ENCODE peak calls at places on chromosomes 7 and 10, in eight cellular contexts. L is AG08395; V is stimulated activated CD4-positive, alpha-beta T cell treated with anti-CD3 and anti-CD28 coated beads, Interleukin-1b, Interleukin-23, amount 100 ng/mL, for 1 hour; I is amniotic epithelial cell; P is NAMALWA; W is T-cell; D is cardiac septum; Q is right atrium auricular region. K is an unnamed sample.

GRCh38 chr10:6350609-6351008 is 147.9 kb downstream of the PFKFB3 start:
- DNase-seq in L (no peak), V (no peak), I (no peak), P (no peak), W (no peak), D (no peak), Q (no peak), K (no peak)

GRCh38 chr10:120570418-120570817 is 113.4 kb downstream of the PLPP4 start:
- DNase-seq in L (no peak), V (no peak), I (no peak), P (no peak), W (no peak), D (no peak), Q (no peak), K (no peak)

GRCh38 chr7:29106128-29106988 is 40.0 kb downstream of the CPVL start:
- DNase-seq in L (peak; percentile 46), V (no peak), I (peak; percentile 52), P (peak; percentile 86), W (no peak), D (no peak), Q (peak; percentile 57), K (peak; percentile 47)

GRCh38 chr7:156739596-156739995 is 99.0 kb downstream of the RNF32 start:
- DNase-seq in L (no peak), V (no peak), I (no peak), P (no peak), W (no peak), D (no peak), Q (no peak), K (no peak)

GRCh38 chr10:33332183-33333031 is 2.1 kb downstream of the NRP1 start:
- DNase-seq in L (no peak), V (no peak), I (peak; percentile 31), P (no peak), W (no peak), D (no peak), Q (no peak), K (no peak)

GRCh38 chr10:71716406-71716805 is 3.2 kb downstream of the C10orf105 start:
- DNase-seq in L (no peak), V (no peak), I (no peak), P (no peak), W (no peak), D (no peak), Q (no peak), K (no peak)

GRCh38 chr7:13745530-13745929 is 243.9 kb downstream of the ETV1 start:
- DNase-seq in L (no peak), V (no peak), I (no peak), P (no peak), W (no peak), D (no peak), Q (no peak), K (no peak)

GRCh38 chr10:117546630-117547300 is 4.2 kb downstream of the EMX2 start:
- DNase-seq in L (no peak), V (no peak), I (no peak), P (no peak), W (no peak), D (no peak), Q (no peak), K (no peak)

GRCh38 chr10:126430512-126430911 is 42.2 kb upstream of the ADAM12 start:
- DNase-seq in L (no peak), V (no peak), I (no peak), P (no peak), W (no peak), D (no peak), Q (no peak), K (no peak)

GRCh38 chr10:92574545-92575377 is 868 bp upstream of the IDE start:
- DNase-seq in L (peak; percentile 74), V (no peak), I (peak; percentile 48), P (peak; percentile 58), W (no peak), D (no peak), Q (no peak), K (peak; percentile 10)

GRCh38 chr10:86345296-86346168 is 21.1 kb downstream of the GRID1 start:
- DNase-seq in L (peak; percentile 38), V (no peak), I (no peak), P (no peak), W (no peak), D (peak; percentile 65), Q (no peak), K (no peak)

GRCh38 chr10:72083234-72084093 is 4.9 kb downstream of the SPOCK2 start:
- DNase-seq in L (no peak), V (no peak), I (no peak), P (no peak), W (no peak), D (peak; percentile 58), Q (no peak), K (no peak)

GRCh38 chr10:131211556-131211955 is 100.0 kb downstream of the TCERG1L start:
- DNase-seq in L (no peak), V (no peak), I (no peak), P (no peak), W (no peak), D (peak; percentile 50), Q (no peak), K (no peak)

GRCh38 chr7:45100761-45101480 is 10.6 kb downstream of the TBRG4 start:
- DNase-seq in L (no peak), V (no peak), I (no peak), P (no peak), W (no peak), D (no peak), Q (no peak), K (no peak)

GRCh38 chr7:50940621-50941020 is 157.9 kb upstream of the GRB10 start:
- DNase-seq in L (peak; percentile 10), V (no peak), I (no peak), P (no peak), W (no peak), D (no peak), Q (no peak), K (no peak)

GRCh38 chr7:19215421-19215820 is 70.2 kb upstream of the FERD3L start:
- DNase-seq in L (peak; percentile 72), V (no peak), I (peak; percentile 84), P (peak; percentile 26), W (no peak), D (no peak), Q (no peak), K (no peak)

GRCh38 chr10:44759122-44759521 is 152.0 kb upstream of the TMEM72 start:
- DNase-seq in L (no peak), V (no peak), I (no peak), P (no peak), W (no peak), D (no peak), Q (no peak), K (no peak)

GRCh38 chr7:23334482-23335056 is 35.4 kb downstream of the MALSU1 start:
- DNase-seq in L (peak; percentile 88), V (no peak), I (peak; percentile 95), P (no peak), W (no peak), D (no peak), Q (no peak), K (no peak)

GRCh38 chr7:12322287-12322902 is 81.3 kb downstream of the VWDE start:
- DNase-seq in L (peak; percentile 2), V (no peak), I (peak; percentile 32), P (peak; percentile 57), W (no peak), D (no peak), Q (no peak), K (no peak)

GRCh38 chr10:110802551-110803238 is 69.0 kb upstream of the PDCD4 start:
- DNase-seq in L (peak; percentile 78), V (no peak), I (peak; percentile 96), P (peak; percentile 74), W (peak; percentile 55), D (peak; percentile 85), Q (peak; percentile 74), K (no peak)

GRCh38 chr7:86280150-86280549 is 363.6 kb upstream of the GRM3 start:
- DNase-seq in L (no peak), V (no peak), I (no peak), P (no peak), W (no peak), D (no peak), Q (no peak), K (no peak)

GRCh38 chr7:69817096-69817495 is 218.8 kb downstream of the AUTS2 start:
- DNase-seq in L (peak; percentile 87), V (no peak), I (no peak), P (no peak), W (no peak), D (no peak), Q (no peak), K (no peak)

GRCh38 chr7:44145419-44145968 is 4.4 kb upstream of the MYL7 start:
- DNase-seq in L (no peak), V (peak; percentile 40), I (no peak), P (no peak), W (peak; percentile 73), D (peak; percentile 74), Q (no peak), K (peak; percentile 22)

GRCh38 chr10:49131507-49132385 is 2.1 kb downstream of the FAM170B start:
- DNase-seq in L (no peak), V (no peak), I (no peak), P (no peak), W (no peak), D (no peak), Q (no peak), K (no peak)

GRCh38 chr7:16223963-16224707 is 197.2 kb downstream of the CRPPA start:
- DNase-seq in L (no peak), V (no peak), I (no peak), P (no peak), W (peak; percentile 10), D (no peak), Q (no peak), K (no peak)

GRCh38 chr7:127393370-127394058 is 1.0 kb upstream of the ZNF800 start:
- DNase-seq in L (no peak), V (no peak), I (no peak), P (no peak), W (no peak), D (no peak), Q (peak; percentile 67), K (no peak)

GRCh38 chr7:103781409-103781808 is 208.0 kb downstream of the RELN start:
- DNase-seq in L (no peak), V (no peak), I (no peak), P (no peak), W (no peak), D (no peak), Q (no peak), K (no peak)